ENCODE peak calls at places on chromosome 21, in eight cellular contexts. A, H, X, K, Z, L, D and F are unnamed samples.

GRCh38 chr21:36630485-36631206 is 68.3 kb upstream of the SIM2 start:
- DNase-seq in A (peak), H (peak), X (peak), K (peak), Z (peak), L (peak), D (peak), F (peak)

GRCh38 chr21:15795533-15795932 is 65.8 kb downstream of the USP25 start:
- DNase-seq in A (no peak), H (no peak), X (no peak), K (no peak), Z (no peak), L (no peak), D (no peak), F (no peak)

GRCh38 chr21:44090332-44090731 is 16.9 kb upstream of the PWP2 start:
- DNase-seq in A (peak), H (no peak), X (peak), K (no peak), Z (no peak), L (no peak), D (no peak), F (no peak)

GRCh38 chr21:17658931-17659330 is 46.2 kb upstream of the BTG3 start:
- DNase-seq in A (no peak), H (no peak), X (no peak), K (no peak), Z (no peak), L (no peak), D (no peak), F (no peak)

GRCh38 chr21:38263493-38263892 is 6.7 kb downstream of the KCNJ15 start:
- DNase-seq in A (no peak), H (no peak), X (no peak), K (peak), Z (no peak), L (no peak), D (no peak), F (no peak)

GRCh38 chr21:46117586-46118304 is 19.8 kb downstream of the COL6A2 start:
- DNase-seq in A (no peak), H (no peak), X (peak), K (no peak), Z (no peak), L (no peak), D (peak), F (peak)

GRCh38 chr21:41965447-41966340 is 11.9 kb upstream of the C2CD2 start:
- DNase-seq in A (no peak), H (no peak), X (no peak), K (no peak), Z (no peak), L (no peak), D (no peak), F (peak)

GRCh38 chr21:30233228-30233627 is 17.3 kb upstream of the CLDN8 start:
- DNase-seq in A (no peak), H (no peak), X (no peak), K (no peak), Z (no peak), L (no peak), D (no peak), F (no peak)

GRCh38 chr21:41932191-41932575 is 21.6 kb downstream of the C2CD2 start:
- DNase-seq in A (no peak), H (no peak), X (no peak), K (peak), Z (peak), L (no peak), D (peak), F (no peak)

GRCh38 chr21:45698493-45698947 is 55.0 kb downstream of the PCBP3 start:
- DNase-seq in A (no peak), H (peak), X (no peak), K (peak), Z (peak), L (no peak), D (peak), F (peak)

GRCh38 chr21:44337941-44338895 is 972 bp downstream of the CFAP410 start:
- DNase-seq in A (no peak), H (peak), X (peak), K (peak), Z (peak), L (peak), D (peak), F (peak)

GRCh38 chr21:45259206-45259795 is 28.4 kb downstream of the POFUT2 start:
- DNase-seq in A (no peak), H (no peak), X (no peak), K (no peak), Z (peak), L (no peak), D (no peak), F (no peak)

GRCh38 chr21:39319251-39319756 is 5.9 kb upstream of the BRWD1 start:
- DNase-seq in A (no peak), H (no peak), X (no peak), K (peak), Z (no peak), L (no peak), D (no peak), F (no peak)

GRCh38 chr21:36635991-36636390 is 62.9 kb upstream of the SIM2 start:
- DNase-seq in A (no peak), H (no peak), X (no peak), K (no peak), Z (no peak), L (no peak), D (no peak), F (no peak)

GRCh38 chr21:31630062-31630711 is 29.3 kb upstream of the SOD1 start:
- DNase-seq in A (no peak), H (no peak), X (no peak), K (peak), Z (peak), L (peak), D (peak), F (peak)

GRCh38 chr21:15367061-15367626 is 302.3 kb upstream of the NRIP1 start:
- DNase-seq in A (no peak), H (no peak), X (no peak), K (no peak), Z (no peak), L (no peak), D (no peak), F (no peak)

GRCh38 chr21:39696620-39697019 is 48.4 kb upstream of the IGSF5 start:
- DNase-seq in A (no peak), H (no peak), X (no peak), K (no peak), Z (no peak), L (peak), D (no peak), F (no peak)

GRCh38 chr21:17250651-17251294 is 262.1 kb upstream of the CXADR start:
- DNase-seq in A (no peak), H (no peak), X (no peak), K (no peak), Z (peak), L (no peak), D (no peak), F (no peak)

GRCh38 chr21:37368536-37369279 is 2.1 kb downstream of the DYRK1A start:
- DNase-seq in A (no peak), H (no peak), X (no peak), K (peak), Z (peak), L (no peak), D (no peak), F (no peak)

GRCh38 chr21:43866659-43867331 is 1.8 kb downstream of the AGPAT3 start:
- DNase-seq in A (peak), H (peak), X (peak), K (no peak), Z (peak), L (no peak), D (no peak), F (no peak)

GRCh38 chr21:40795313-40795712 is 51.6 kb downstream of the DSCAM start:
- DNase-seq in A (no peak), H (no peak), X (no peak), K (no peak), Z (no peak), L (no peak), D (no peak), F (no peak)

GRCh38 chr21:23699402-23699801 is 1907.9 kb downstream of the MRPL39 start:
- DNase-seq in A (no peak), H (no peak), X (no peak), K (no peak), Z (no peak), L (no peak), D (no peak), F (no peak)

GRCh38 chr21:38639782-38640750 is 141.8 kb upstream of the ERG start:
- DNase-seq in A (no peak), H (no peak), X (no peak), K (no peak), Z (no peak), L (no peak), D (no peak), F (no peak)

GRCh38 chr21:32304998-32305397 is 6.3 kb downstream of the MRAP start:
- DNase-seq in A (no peak), H (no peak), X (no peak), K (no peak), Z (no peak), L (no peak), D (no peak), F (no peak)

GRCh38 chr21:36255650-36256047 is 64.3 kb upstream of the MORC3 start:
- DNase-seq in A (no peak), H (no peak), X (no peak), K (no peak), Z (no peak), L (no peak), D (no peak), F (no peak)

GRCh38 chr21:33901421-33902288 is 13.9 kb downstream of the ATP5PO start:
- DNase-seq in A (no peak), H (no peak), X (peak), K (peak), Z (peak), L (peak), D (peak), F (peak)

GRCh38 chr21:8990326-8991087 is 1530.9 kb upstream of the TPTE start:
- DNase-seq in A (no peak), H (no peak), X (no peak), K (no peak), Z (no peak), L (no peak), D (no peak), F (no peak)

GRCh38 chr21:41927727-41928409 is 25.9 kb downstream of the C2CD2 start:
- DNase-seq in A (no peak), H (no peak), X (peak), K (no peak), Z (no peak), L (peak), D (no peak), F (no peak)

GRCh38 chr21:43624343-43624742 is 34.9 kb downstream of the HSF2BP start:
- DNase-seq in A (no peak), H (no peak), X (no peak), K (no peak), Z (no peak), L (no peak), D (no peak), F (no peak)

GRCh38 chr21:21860888-21861287 is 862.7 kb downstream of the NCAM2 start:
- DNase-seq in A (no peak), H (no peak), X (no peak), K (peak), Z (peak), L (no peak), D (no peak), F (no peak)

GRCh38 chr21:46211786-46212720 is 16.5 kb downstream of the LSS start:
- DNase-seq in A (no peak), H (no peak), X (no peak), K (no peak), Z (no peak), L (no peak), D (peak), F (peak)